ENCODE peak calls at places on chromosomes 13 and 19, in nine cellular contexts. I is activated T-cell treated with anti-CD3 and anti-CD28 coated beads, Interleukin-2, amount 50 U/mL, for 24 hours; G is GOT3; C is activated CD8-positive, alpha-beta memory T cell treated with anti-CD3 and anti-CD28 coated beads, Interleukin-2, amount 50 U/mL, for 48 hours; U is mucosa of descending colon; E is frontal cortex; T is kidney tubule cell; D is germinal center; H is stimulated activated CD4-positive, alpha-beta T cell treated with anti-CD3 and anti-CD28 coated beads, Interleukin-2, amount 100 ng/mL, for 48 hours. O is an unnamed sample.

GRCh38 chr19:14318873-14319272 is 62.4 kb upstream of the ADGRE5 start:
- DNase-seq in I (no peak), G (no peak), C (no peak), U (peak; percentile 35), E (no peak), T (no peak), D (no peak), H (no peak), O (no peak)

GRCh38 chr13:25741796-25742195 is 310.0 kb downstream of the SHISA2 start:
- DNase-seq in I (no peak), G (no peak), C (no peak), U (no peak), E (no peak), T (no peak), D (no peak), H (no peak), O (no peak)

GRCh38 chr13:46469064-46469463 is 82.0 kb upstream of the RUBCNL start:
- DNase-seq in I (no peak), G (no peak), C (no peak), U (no peak), E (no peak), T (no peak), D (no peak), H (no peak), O (no peak)

GRCh38 chr13:111385182-111385857 is 64.9 kb downstream of the TEX29 start:
- DNase-seq in I (peak; percentile 23), G (no peak), C (no peak), U (no peak), E (no peak), T (no peak), D (no peak), H (no peak), O (no peak)

GRCh38 chr13:51643114-51643881 is 59.0 kb downstream of the WDFY2 start:
- DNase-seq in I (no peak), G (peak; percentile 28), C (no peak), U (no peak), E (no peak), T (peak; percentile 94), D (no peak), H (no peak), O (peak; percentile 88)

GRCh38 chr13:46803586-46803985 is 6.6 kb upstream of the ESD start:
- DNase-seq in I (no peak), G (no peak), C (no peak), U (no peak), E (no peak), T (peak; percentile 40), D (no peak), H (no peak), O (no peak)

GRCh38 chr19:29630661-29631060 is 24.6 kb downstream of the POP4 start:
- DNase-seq in I (no peak), G (no peak), C (no peak), U (no peak), E (no peak), T (peak; percentile 46), D (no peak), H (no peak), O (no peak)

GRCh38 chr19:49983645-49984229 is 22.8 kb upstream of the SIGLEC11 start:
- DNase-seq in I (peak; percentile 86), G (no peak), C (peak; percentile 95), U (peak; percentile 71), E (peak; percentile 46), T (peak; percentile 58), D (peak; percentile 67), H (peak; percentile 84), O (peak; percentile 24)

GRCh38 chr19:18896421-18896841 is 473 bp upstream of the CERS1 start:
- DNase-seq in I (no peak), G (no peak), C (no peak), U (peak; percentile 26), E (peak; percentile 72), T (no peak), D (peak; percentile 28), H (no peak), O (no peak)

GRCh38 chr13:111642156-111642767 is 321.8 kb downstream of the TEX29 start:
- DNase-seq in I (no peak), G (no peak), C (no peak), U (no peak), E (no peak), T (no peak), D (no peak), H (no peak), O (no peak)

GRCh38 chr13:89401209-89401810 is 1730.1 kb downstream of the SLITRK5 start:
- DNase-seq in I (no peak), G (no peak), C (no peak), U (no peak), E (no peak), T (peak; percentile 82), D (no peak), H (no peak), O (no peak)

GRCh38 chr19:49656456-49657109 is 9.1 kb downstream of the IRF3 start:
- DNase-seq in I (no peak), G (no peak), C (no peak), U (no peak), E (no peak), T (no peak), D (no peak), H (no peak), O (no peak)

GRCh38 chr13:76556632-76557031 is 329.6 kb downstream of the KCTD12 start:
- DNase-seq in I (no peak), G (no peak), C (no peak), U (no peak), E (no peak), T (no peak), D (no peak), H (no peak), O (no peak)

GRCh38 chr13:95865080-95865597 is 188.1 kb downstream of the UGGT2 start:
- DNase-seq in I (no peak), G (no peak), C (no peak), U (no peak), E (no peak), T (no peak), D (no peak), H (no peak), O (no peak)

GRCh38 chr19:10501971-10502523 is 1.1 kb downstream of the KEAP1 start:
- DNase-seq in I (peak; percentile 75), G (no peak), C (peak; percentile 82), U (peak; percentile 90), E (peak; percentile 76), T (peak; percentile 69), D (peak; percentile 63), H (peak; percentile 47), O (peak; percentile 73)

GRCh38 chr19:10567696-10568443 is 909 bp downstream of the CDKN2D start:
- DNase-seq in I (peak; percentile 50), G (no peak), C (no peak), U (no peak), E (no peak), T (no peak), D (no peak), H (no peak), O (no peak)

GRCh38 chr19:45901432-45901903 is 945 bp downstream of the MYPOP start:
- DNase-seq in I (peak; percentile 62), G (no peak), C (peak; percentile 72), U (peak; percentile 57), E (no peak), T (no peak), D (peak; percentile 36), H (no peak), O (no peak)

GRCh38 chr19:5690125-5690954 is at the start of gene RPL36:
- DNase-seq in I (peak; percentile 100), G (peak; percentile 95), C (peak; percentile 100), U (peak; percentile 100), E (peak; percentile 98), T (peak; percentile 96), D (peak; percentile 95), H (peak; percentile 99), O (peak; percentile 92)

GRCh38 chr19:47057328-47057727 is 8.9 kb upstream of the TMEM160 start:
- DNase-seq in I (no peak), G (no peak), C (no peak), U (no peak), E (no peak), T (no peak), D (no peak), H (no peak), O (no peak)

GRCh38 chr19:46841458-46842083 is 9.1 kb downstream of the AP2S1 start:
- DNase-seq in I (no peak), G (no peak), C (no peak), U (no peak), E (no peak), T (peak; percentile 67), D (no peak), H (no peak), O (no peak)

GRCh38 chr13:111279253-111279652 is 41.2 kb upstream of the TEX29 start:
- DNase-seq in I (no peak), G (no peak), C (no peak), U (no peak), E (no peak), T (no peak), D (no peak), H (no peak), O (no peak)

GRCh38 chr13:20461481-20461859 is 64.2 kb downstream of the CRYL1 start:
- DNase-seq in I (no peak), G (no peak), C (no peak), U (no peak), E (no peak), T (peak; percentile 42), D (no peak), H (peak; percentile 22), O (no peak)

GRCh38 chr19:39434123-39435076 is 1.3 kb downstream of the RPS16 start:
- DNase-seq in I (no peak), G (no peak), C (no peak), U (no peak), E (no peak), T (peak; percentile 35), D (no peak), H (no peak), O (no peak)

GRCh38 chr19:2806736-2807378 is 12.8 kb upstream of the ZNF554 start:
- DNase-seq in I (no peak), G (no peak), C (no peak), U (no peak), E (no peak), T (no peak), D (no peak), H (no peak), O (no peak)

GRCh38 chr13:97122381-97122996 is 99.6 kb upstream of the MBNL2 start:
- DNase-seq in I (no peak), G (no peak), C (no peak), U (no peak), E (no peak), T (peak; percentile 80), D (no peak), H (no peak), O (no peak)

GRCh38 chr19:21482863-21483276 is 22.5 kb upstream of the ZNF429 start:
- DNase-seq in I (peak; percentile 77), G (no peak), C (peak; percentile 85), U (peak; percentile 77), E (peak; percentile 36), T (peak; percentile 68), D (peak; percentile 52), H (peak; percentile 48), O (no peak)

GRCh38 chr13:109500146-109500773 is 286.1 kb downstream of the IRS2 start:
- DNase-seq in I (no peak), G (no peak), C (no peak), U (no peak), E (peak; percentile 18), T (no peak), D (no peak), H (no peak), O (no peak)

GRCh38 chr13:83825676-83826075 is 56.6 kb downstream of the SLITRK1 start:
- DNase-seq in I (no peak), G (no peak), C (no peak), U (no peak), E (peak; percentile 12), T (no peak), D (no peak), H (no peak), O (no peak)